ENCODE peak calls at places on chromosomes 6 and 20, in four cellular contexts. B is psoas muscle, K is GM12878, I is lower leg skin. S is an unnamed sample.

GRCh38 chr20:36461600-36462439 is 79.5 kb upstream of the MYL9 start:
- DNase-seq in B (peak), K (no peak), I (peak), S (no peak)

GRCh38 chr6:101302593-101302992 is 90.9 kb upstream of the GRIK2 start:
- DNase-seq in B (no peak), K (no peak), I (no peak), S (no peak)

GRCh38 chr6:165661416-165662001 is 1.5 kb downstream of the PDE10A start:
- DNase-seq in B (no peak), K (no peak), I (peak), S (no peak)

GRCh38 chr20:10034717-10035571 is at the start of gene ANKEF1:
- DNase-seq in B (peak), K (no peak), I (peak), S (peak)

GRCh38 chr6:72559067-72559466 is 62.8 kb upstream of the KCNQ5 start:
- DNase-seq in B (no peak), K (no peak), I (no peak), S (no peak)

GRCh38 chr6:6479706-6480250 is 108.7 kb upstream of the LY86 start:
- DNase-seq in B (no peak), K (no peak), I (no peak), S (no peak)

GRCh38 chr6:161417712-161418457 is 144.0 kb upstream of the AGPAT4 start:
- DNase-seq in B (peak), K (no peak), I (no peak), S (no peak)

GRCh38 chr6:137210903-137211302 is 8.3 kb downstream of the IFNGR1 start:
- DNase-seq in B (no peak), K (no peak), I (no peak), S (no peak)

GRCh38 chr6:125670586-125670985 is 78.8 kb upstream of the HEY2 start:
- DNase-seq in B (peak), K (no peak), I (no peak), S (no peak)

GRCh38 chr6:52499026-52499425 is 77.8 kb downstream of the TRAM2 start:
- DNase-seq in B (no peak), K (no peak), I (no peak), S (no peak)

GRCh38 chr6:147159536-147160374 is 44.5 kb upstream of the STXBP5 start:
- DNase-seq in B (no peak), K (no peak), I (no peak), S (no peak)

GRCh38 chr6:19841181-19841580 is 4.0 kb downstream of the ID4 start:
- DNase-seq in B (no peak), K (no peak), I (no peak), S (no peak)

GRCh38 chr6:133837801-133838349 is 51.0 kb upstream of the TCF21 start:
- DNase-seq in B (peak), K (no peak), I (peak), S (no peak)

GRCh38 chr20:24718696-24719095 is 230.4 kb upstream of the CST7 start:
- DNase-seq in B (no peak), K (no peak), I (no peak), S (no peak)

GRCh38 chr20:41587956-41588355 is 30.2 kb downstream of the CHD6 start:
- DNase-seq in B (no peak), K (no peak), I (no peak), S (no peak)

GRCh38 chr6:6654599-6655575 is 66.4 kb downstream of the LY86 start:
- DNase-seq in B (no peak), K (no peak), I (no peak), S (no peak)

GRCh38 chr6:134026597-134026996 is 25.8 kb downstream of the SLC2A12 start:
- DNase-seq in B (no peak), K (no peak), I (no peak), S (no peak)

GRCh38 chr20:10217517-10218410 is 866 bp upstream of the SNAP25 start:
- DNase-seq in B (no peak), K (no peak), I (no peak), S (no peak)

GRCh38 chr6:129055796-129056195 is 172.9 kb downstream of the LAMA2 start:
- DNase-seq in B (no peak), K (no peak), I (no peak), S (no peak)

GRCh38 chr6:117795234-117795633 is 111.8 kb upstream of the SLC35F1 start:
- DNase-seq in B (no peak), K (no peak), I (no peak), S (no peak)

GRCh38 chr20:699811-700338 is 24.3 kb upstream of the SCRT2 start:
- DNase-seq in B (peak), K (no peak), I (no peak), S (no peak)

GRCh38 chr6:107743311-107743710 is 80.8 kb downstream of the SCML4 start:
- DNase-seq in B (no peak), K (no peak), I (no peak), S (no peak)

GRCh38 chr6:114879719-114880118 is 536.9 kb upstream of the HS3ST5 start:
- DNase-seq in B (no peak), K (no peak), I (no peak), S (no peak)

GRCh38 chr6:150191809-150192208 is 49.0 kb downstream of the PPP1R14C start:
- DNase-seq in B (no peak), K (no peak), I (no peak), S (no peak)

GRCh38 chr6:77774457-77774856 is 121.6 kb downstream of the MEI4 start:
- DNase-seq in B (no peak), K (no peak), I (no peak), S (no peak)

GRCh38 chr6:41090841-41091761 is 18.3 kb downstream of the NFYA start:
- DNase-seq in B (no peak), K (no peak), I (no peak), S (no peak)

GRCh38 chr6:44022296-44022661 is 105.0 kb downstream of the MRPL14 start:
- DNase-seq in B (no peak), K (no peak), I (peak), S (no peak)

GRCh38 chr20:1813674-1814635 is 81.3 kb upstream of the SIRPA start:
- DNase-seq in B (no peak), K (no peak), I (peak), S (no peak)

GRCh38 chr6:41286544-41287346 is at the start of gene TREM1:
- DNase-seq in B (peak), K (no peak), I (no peak), S (no peak)

GRCh38 chr6:41541364-41541763 is 4.8 kb upstream of the FOXP4 start:
- DNase-seq in B (no peak), K (no peak), I (no peak), S (no peak)

GRCh38 chr20:24764027-24764797 is 184.9 kb upstream of the CST7 start:
- DNase-seq in B (no peak), K (no peak), I (peak), S (no peak)

GRCh38 chr20:9408422-9409300 is 105.7 kb upstream of the LAMP5 start:
- DNase-seq in B (no peak), K (no peak), I (no peak), S (no peak)

GRCh38 chr6:87322304-87323212 is at the start of gene SMIM8:
- DNase-seq in B (peak), K (peak), I (peak), S (peak)

GRCh38 chr20:62412194-62413024 is 5.3 kb upstream of the CABLES2 start:
- DNase-seq in B (no peak), K (no peak), I (no peak), S (no peak)

GRCh38 chr6:118529756-118530155 is 18.3 kb upstream of the PLN start:
- DNase-seq in B (no peak), K (no peak), I (no peak), S (no peak)

GRCh38 chr6:32522302-32523047 is 7.6 kb downstream of the HLA-DRB5 start:
- DNase-seq in B (no peak), K (no peak), I (no peak), S (no peak)

GRCh38 chr20:10716855-10717254 is 43.1 kb upstream of the JAG1 start:
- DNase-seq in B (no peak), K (no peak), I (no peak), S (no peak)

GRCh38 chr6:154615483-154616025 is 105.1 kb upstream of the CNKSR3 start:
- DNase-seq in B (peak), K (no peak), I (no peak), S (no peak)

GRCh38 chr6:148467926-148468325 is 125.3 kb downstream of the SASH1 start:
- DNase-seq in B (no peak), K (no peak), I (no peak), S (no peak)

DNA sequence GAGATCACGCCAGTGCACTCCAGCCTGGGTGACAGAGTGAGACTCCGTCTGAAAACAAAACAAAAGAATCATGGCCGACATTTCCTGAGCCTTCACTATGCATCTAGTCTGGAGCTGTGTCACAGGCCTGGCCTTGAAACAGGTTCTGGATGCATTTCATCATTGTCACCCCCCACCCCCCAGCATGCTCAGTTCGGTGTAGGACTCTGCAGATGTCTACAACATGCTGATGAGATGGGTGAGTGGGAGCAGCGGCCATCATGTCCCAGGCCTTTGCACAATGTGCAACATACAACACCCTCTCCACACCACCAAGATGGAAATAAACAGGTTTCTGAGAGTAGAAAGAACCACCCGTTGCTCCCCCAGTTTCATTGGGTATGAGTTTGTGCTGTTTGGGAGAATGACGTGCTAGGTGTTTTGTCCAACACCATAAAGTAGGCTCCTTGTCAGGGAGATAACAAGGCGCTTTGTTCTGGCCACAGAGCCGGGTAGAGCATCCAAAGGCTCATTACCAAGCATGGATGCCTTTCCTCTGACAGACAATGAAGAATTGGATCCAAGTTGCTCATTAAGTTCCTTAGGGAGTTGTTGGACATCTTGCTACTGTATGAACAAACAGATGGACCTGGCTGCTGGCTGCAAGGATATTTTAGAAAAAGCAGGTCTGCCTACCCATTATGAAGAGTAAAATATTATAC is 22.1 kb downstream of the SNHG17 start:
- DNase-seq in B (no peak), K (no peak), I (peak), S (no peak)
- TF ChIP-seq CTCF in B (no peak), K (no peak), I (no peak), S (no peak)

GRCh38 chr6:16228709-16229665 is 9.4 kb upstream of the GMPR start:
- DNase-seq in B (no peak), K (no peak), I (no peak), S (no peak)
- H3K4me3 ChIP-seq in B (no peak), K (no peak), I (no peak), S (no peak)

GRCh38 chr20:11917663-11918062 is at the start of gene BTBD3:
- DNase-seq in B (peak), K (no peak), I (no peak), S (no peak)
- TF ChIP-seq CTCF in B (no peak), K (no peak), I (no peak), S (no peak)

GRCh38 chr6:10521104-10521808 is at the start of gene GCNT2:
- DNase-seq in B (no peak), K (no peak), I (peak), S (no peak)
- H3K4me3 ChIP-seq in B (peak), K (peak), I (no peak), S (peak)

GRCh38 chr20:63778034-63778752 is 38.6 kb downstream of the SLC2A4RG start:
- DNase-seq in B (no peak), K (no peak), I (no peak), S (no peak)

GRCh38 chr20:63781181-63781580 is 41.6 kb downstream of the SLC2A4RG start:
- DNase-seq in B (no peak), K (no peak), I (no peak), S (no peak)

GRCh38 chr20:63777614-63778013 is 38.0 kb downstream of the SLC2A4RG start:
- DNase-seq in B (no peak), K (no peak), I (no peak), S (no peak)

GRCh38 chr20:63782051-63782471 is 42.5 kb downstream of the SLC2A4RG start:
- DNase-seq in B (no peak), K (peak), I (no peak), S (peak)

GRCh38 chr20:63778857-63779256 is 39.3 kb downstream of the SLC2A4RG start:
- DNase-seq in B (no peak), K (no peak), I (no peak), S (no peak)
- TF ChIP-seq CTCF in B (no peak), K (no peak), I (no peak), S (no peak)

GRCh38 chr20:38805502-38805957 is at the start of gene PPP1R16B:
- DNase-seq in B (peak), K (no peak), I (peak), S (no peak)
- H3K4me3 ChIP-seq in B (peak), K (peak), I (peak), S (peak)

DNA sequence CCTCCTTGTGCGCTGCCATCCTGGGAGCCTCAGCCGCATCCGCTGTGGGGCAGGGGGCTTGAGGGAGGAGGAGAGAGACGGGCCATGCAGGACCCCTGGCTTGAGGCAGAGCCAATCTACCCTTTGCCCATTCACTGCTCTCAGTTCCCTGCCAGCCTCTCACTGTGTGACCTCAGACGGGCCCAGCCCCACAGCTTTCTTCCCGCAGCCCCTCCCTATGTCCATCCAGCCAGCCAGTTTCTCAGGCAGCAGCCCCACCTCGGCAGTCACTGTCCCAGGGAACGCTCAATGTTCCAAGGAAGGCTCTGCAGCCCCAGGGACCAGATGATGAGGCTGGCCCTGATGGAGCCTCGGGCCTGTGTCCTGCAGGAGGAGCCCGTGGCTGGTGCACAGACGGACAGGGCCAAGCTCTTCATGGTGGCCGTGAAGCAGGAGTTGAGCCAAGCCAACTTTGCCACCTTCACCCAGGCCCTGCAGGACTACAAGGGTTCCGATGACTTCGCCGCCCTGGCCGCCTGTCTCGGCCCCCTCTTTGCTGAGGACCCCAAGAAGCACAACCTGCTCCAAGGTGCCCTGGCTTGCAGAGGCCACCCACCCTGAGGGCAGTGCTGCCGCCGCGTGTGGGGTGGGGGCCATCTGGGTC is 3.9 kb upstream of the TNFRSF6B start:
- DNase-seq in B (no peak), K (no peak), I (no peak), S (no peak)
- TF ChIP-seq CTCF in B (no peak), K (no peak), I (no peak), S (no peak)

S was measured in GM12864.